ENCODE peak calls at places on chromosomes 4 and X, in seven cellular contexts. One of them, this sample, is unnamed.

GRCh38 chrX:17580529-17581155 is 156.7 kb upstream of the SCML1 start:
- DNase-seq in HCT116: no peak
- DNase-seq in HepG2: no peak
- DNase-seq in GM12878: no peak
- DNase-seq in K562: no peak
- DNase-seq in SK-N-SH: no peak
- DNase-seq in H1: no peak
- DNase-seq in this sample: no peak

GRCh38 chr4:183659919-183660318 is 826 bp downstream of the TRAPPC11 start:
- DNase-seq in GM12878: no peak
- DNase-seq in H1: no peak
- DNase-seq in SK-N-SH: peak; percentile 22
- DNase-seq in HCT116: no peak
- DNase-seq in K562: no peak
- DNase-seq in HepG2: no peak
- DNase-seq in this sample: no peak

GRCh38 chr4:106048250-106048931 is 153.1 kb downstream of the NPNT start:
- DNase-seq in SK-N-SH: no peak
- DNase-seq in H1: no peak
- DNase-seq in GM12878: no peak
- DNase-seq in HepG2: no peak
- DNase-seq in HCT116: no peak
- DNase-seq in K562: no peak
- DNase-seq in this sample: no peak

GRCh38 chr4:41134581-41134980 is 79.8 kb downstream of the APBB2 start:
- DNase-seq in HCT116: no peak
- DNase-seq in H1: no peak
- DNase-seq in HepG2: no peak
- DNase-seq in SK-N-SH: no peak
- DNase-seq in K562: no peak
- DNase-seq in GM12878: no peak
- DNase-seq in this sample: no peak

GRCh38 chr4:107740381-107740780 is 20.3 kb upstream of the PAPSS1 start:
- DNase-seq in H1: no peak
- DNase-seq in HepG2: no peak
- DNase-seq in HCT116: no peak
- DNase-seq in SK-N-SH: no peak
- DNase-seq in GM12878: no peak
- DNase-seq in K562: no peak
- DNase-seq in this sample: no peak

GRCh38 chrX:22118161-22118830 is 86.2 kb downstream of the PHEX start:
- DNase-seq in GM12878: no peak
- DNase-seq in HCT116: no peak
- DNase-seq in H1: no peak
- DNase-seq in SK-N-SH: no peak
- DNase-seq in K562: no peak
- DNase-seq in HepG2: no peak
- DNase-seq in this sample: peak; percentile 66

GRCh38 chr4:146072381-146072780 is 103.1 kb upstream of the LSM6 start:
- DNase-seq in HCT116: no peak
- DNase-seq in GM12878: no peak
- DNase-seq in SK-N-SH: no peak
- DNase-seq in K562: no peak
- DNase-seq in HepG2: no peak
- DNase-seq in H1: no peak
- DNase-seq in this sample: no peak

GRCh38 chr4:125482822-125483221 is 168.1 kb downstream of the FAT4 start:
- DNase-seq in SK-N-SH: no peak
- DNase-seq in K562: no peak
- DNase-seq in H1: no peak
- DNase-seq in GM12878: no peak
- DNase-seq in HCT116: no peak
- DNase-seq in HepG2: no peak
- DNase-seq in this sample: no peak

GRCh38 chrX:127187095-127187494 is 367.6 kb downstream of the PRR32 start:
- DNase-seq in HCT116: no peak
- DNase-seq in SK-N-SH: no peak
- DNase-seq in H1: no peak
- DNase-seq in K562: no peak
- DNase-seq in GM12878: no peak
- DNase-seq in HepG2: no peak
- DNase-seq in this sample: no peak

GRCh38 chr4:82431026-82431745 is 796 bp downstream of the ENOPH1 start:
- DNase-seq in HepG2: no peak
- DNase-seq in K562: peak; percentile 23
- DNase-seq in GM12878: no peak
- DNase-seq in SK-N-SH: peak; percentile 67
- DNase-seq in HCT116: no peak
- DNase-seq in H1: no peak
- DNase-seq in this sample: no peak

GRCh38 chr4:152118108-152118507 is 357.3 kb upstream of the GATB start:
- DNase-seq in H1: no peak
- DNase-seq in SK-N-SH: no peak
- DNase-seq in HepG2: no peak
- DNase-seq in HCT116: no peak
- DNase-seq in K562: no peak
- DNase-seq in GM12878: no peak
- DNase-seq in this sample: no peak

GRCh38 chrX:150842198-150842553 is 56.3 kb downstream of the CD99L2 start:
- DNase-seq in GM12878: no peak
- DNase-seq in SK-N-SH: no peak
- DNase-seq in HepG2: no peak
- DNase-seq in HCT116: no peak
- DNase-seq in H1: no peak
- DNase-seq in K562: no peak
- DNase-seq in this sample: no peak

DNA sequence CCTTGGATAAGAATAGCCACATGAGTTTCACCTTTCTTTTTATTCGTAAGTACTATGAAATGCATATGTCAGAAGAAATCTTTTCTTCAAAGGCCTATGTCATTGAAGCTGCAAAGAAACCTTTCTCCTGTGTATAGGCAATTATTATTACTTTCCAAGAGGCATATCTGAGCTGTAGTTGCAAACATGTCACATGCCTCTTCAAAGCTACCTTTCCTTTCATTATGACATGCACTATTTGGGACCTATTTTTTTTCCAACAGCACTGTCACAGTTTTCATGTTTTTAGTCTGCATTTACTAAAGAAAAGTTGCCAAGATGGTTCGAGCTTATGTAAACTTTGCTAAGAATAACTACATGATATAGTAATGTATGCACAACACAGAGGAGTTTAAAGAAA is 548.8 kb upstream of the GALNT7 start:
- DNase-seq in HepG2: no peak
- DNase-seq in GM12878: no peak
- DNase-seq in K562: no peak
- DNase-seq in H1: no peak
- DNase-seq in SK-N-SH: no peak
- DNase-seq in HCT116: no peak
- DNase-seq in this sample: no peak
- TF ChIP-seq JUND in HepG2: no peak
- TF ChIP-seq JUND in GM12878: no peak
- TF ChIP-seq JUND in K562: no peak
- TF ChIP-seq JUND in H1: no peak
- TF ChIP-seq JUND in SK-N-SH: no peak
- TF ChIP-seq JUND in HCT116: no peak
- TF ChIP-seq JUND in this sample: no peak

GRCh38 chrX:103688949-103689348 is 2.5 kb upstream of the MORF4L2 start:
- DNase-seq in HCT116: no peak
- DNase-seq in GM12878: no peak
- DNase-seq in SK-N-SH: peak; percentile 27
- DNase-seq in H1: no peak
- DNase-seq in HepG2: peak; percentile 21
- DNase-seq in K562: peak; percentile 11
- DNase-seq in this sample: peak; percentile 37

GRCh38 chrX:103687073-103687695 is 685 bp upstream of the MORF4L2 start:
- DNase-seq in K562: peak; percentile 71
- DNase-seq in HCT116: peak; percentile 45
- DNase-seq in H1: no peak
- DNase-seq in SK-N-SH: peak; percentile 64
- DNase-seq in GM12878: no peak
- DNase-seq in HepG2: no peak
- DNase-seq in this sample: peak; percentile 78

GRCh38 chrX:103685396-103685795 is 1.1 kb downstream of the MORF4L2 start:
- DNase-seq in H1: no peak
- DNase-seq in HepG2: no peak
- DNase-seq in K562: peak; percentile 18
- DNase-seq in HCT116: no peak
- DNase-seq in SK-N-SH: peak; percentile 28
- DNase-seq in GM12878: no peak
- DNase-seq in this sample: no peak

GRCh38 chrX:103686199-103687072 is at the start of gene MORF4L2:
- DNase-seq in HepG2: peak; percentile 96
- DNase-seq in K562: peak; percentile 84
- DNase-seq in SK-N-SH: peak; percentile 62
- DNase-seq in GM12878: peak; percentile 95
- DNase-seq in H1: peak; percentile 90
- DNase-seq in HCT116: peak; percentile 95
- DNase-seq in this sample: peak; percentile 14

DNA sequence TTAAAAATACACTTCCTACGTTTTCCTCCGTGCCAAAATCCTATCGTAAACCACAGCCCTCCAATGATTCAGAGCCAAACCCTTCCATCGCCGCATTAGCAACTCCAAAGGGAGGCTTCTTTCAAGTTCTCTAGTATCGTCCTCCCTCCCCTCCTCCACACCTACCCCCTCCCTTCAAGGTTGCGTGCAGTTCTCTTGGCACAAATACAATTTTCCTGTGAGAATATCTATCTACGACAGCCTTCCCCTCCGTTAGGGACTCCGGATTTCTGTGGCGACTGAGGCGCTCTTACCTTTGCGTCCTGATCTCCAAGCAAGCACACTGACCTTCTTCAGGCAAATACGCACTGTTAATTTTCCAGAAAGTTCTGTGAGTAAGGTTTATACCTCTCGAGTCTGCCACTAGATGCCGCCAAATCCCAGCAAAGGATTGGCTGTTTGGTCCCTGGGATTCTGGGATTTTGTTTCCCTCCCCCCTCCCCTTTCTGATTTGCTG is 1.2 kb upstream of the MORF4L2 start:
- DNase-seq in GM12878: peak; percentile 37
- DNase-seq in HepG2: peak; percentile 67
- DNase-seq in HCT116: peak; percentile 64
- DNase-seq in H1: peak; percentile 34
- DNase-seq in K562: peak; percentile 52
- DNase-seq in SK-N-SH: peak; percentile 55
- DNase-seq in this sample: peak; percentile 84
- TF ChIP-seq JUND in GM12878: no peak
- TF ChIP-seq JUND in HepG2: no peak
- TF ChIP-seq JUND in HCT116: no peak
- TF ChIP-seq JUND in H1: no peak
- TF ChIP-seq JUND in K562: no peak
- TF ChIP-seq JUND in SK-N-SH: no peak
- TF ChIP-seq JUND in this sample: no peak

GRCh38 chr4:37674446-37674845 is 11.7 kb downstream of the RELL1 start:
- DNase-seq in HepG2: no peak
- DNase-seq in GM12878: no peak
- DNase-seq in H1: no peak
- DNase-seq in SK-N-SH: no peak
- DNase-seq in HCT116: no peak
- DNase-seq in K562: no peak
- DNase-seq in this sample: no peak
- TF ChIP-seq JUND in HepG2: no peak
- TF ChIP-seq JUND in GM12878: no peak
- TF ChIP-seq JUND in H1: no peak
- TF ChIP-seq JUND in SK-N-SH: no peak
- TF ChIP-seq JUND in HCT116: no peak
- TF ChIP-seq JUND in K562: no peak
- TF ChIP-seq JUND in this sample: no peak

GRCh38 chr4:475962-476361 is 23.0 kb downstream of the ZNF721 start:
- DNase-seq in H1: no peak
- DNase-seq in SK-N-SH: no peak
- DNase-seq in HepG2: no peak
- DNase-seq in HCT116: no peak
- DNase-seq in GM12878: no peak
- DNase-seq in K562: no peak
- DNase-seq in this sample: no peak

GRCh38 chr4:473575-474457 is 25.1 kb downstream of the ZNF721 start:
- DNase-seq in GM12878: peak; percentile 99
- DNase-seq in H1: peak; percentile 90
- DNase-seq in K562: peak; percentile 98
- DNase-seq in HepG2: peak; percentile 99
- DNase-seq in HCT116: peak; percentile 99
- DNase-seq in SK-N-SH: peak; percentile 95
- DNase-seq in this sample: peak; percentile 94

GRCh38 chr4:478373-478772 is 20.6 kb downstream of the ZNF721 start:
- DNase-seq in K562: no peak
- DNase-seq in H1: no peak
- DNase-seq in HepG2: no peak
- DNase-seq in GM12878: no peak
- DNase-seq in SK-N-SH: no peak
- DNase-seq in HCT116: no peak
- DNase-seq in this sample: no peak

GRCh38 chr4:477686-478085 is 21.3 kb downstream of the ZNF721 start:
- DNase-seq in K562: no peak
- DNase-seq in GM12878: no peak
- DNase-seq in SK-N-SH: no peak
- DNase-seq in HepG2: no peak
- DNase-seq in HCT116: no peak
- DNase-seq in H1: no peak
- DNase-seq in this sample: no peak

DNA sequence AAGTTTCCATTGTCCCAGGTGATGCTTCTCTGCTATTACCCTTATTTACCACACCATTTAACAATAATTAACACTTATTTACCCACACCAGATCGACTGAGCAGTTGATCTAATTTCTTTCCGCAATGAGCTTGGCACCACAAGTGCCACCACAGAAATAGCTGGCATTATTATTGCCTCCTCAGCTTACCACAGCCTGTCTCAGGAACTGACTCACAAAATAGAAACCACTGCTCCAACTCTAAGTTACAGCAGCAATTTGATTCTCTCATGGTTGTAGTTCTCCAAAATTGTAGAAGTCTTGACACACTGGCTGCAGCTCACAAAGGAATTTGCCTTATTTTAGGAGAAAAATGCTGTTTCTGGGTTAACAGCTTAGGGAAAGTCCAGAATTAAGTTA is 22.5 kb downstream of the ZNF721 start:
- DNase-seq in H1: no peak
- DNase-seq in HCT116: no peak
- DNase-seq in SK-N-SH: no peak
- DNase-seq in HepG2: no peak
- DNase-seq in K562: no peak
- DNase-seq in GM12878: no peak
- DNase-seq in this sample: no peak
- TF ChIP-seq JUND in H1: no peak
- TF ChIP-seq JUND in HCT116: no peak
- TF ChIP-seq JUND in SK-N-SH: no peak
- TF ChIP-seq JUND in HepG2: no peak
- TF ChIP-seq JUND in K562: no peak
- TF ChIP-seq JUND in GM12878: no peak
- TF ChIP-seq JUND in this sample: no peak

This sample was measured in T47D.